ENCODE peak calls at places on chromosome 19, in four cellular contexts. One of them, this sample, is unnamed.

GRCh38 chr19:20664917-20665781 is 3.8 kb upstream of the ZNF626 start:
- DNase-seq in neuronal stem cell: peak; percentile 24
- DNase-seq in stomach: no peak
- DNase-seq in lower lobe of right lung: no peak
- DNase-seq in this sample: no peak

GRCh38 chr19:18390075-18390909 is 4.3 kb downstream of the GDF15 start:
- DNase-seq in stomach: no peak
- DNase-seq in lower lobe of right lung: no peak
- DNase-seq in neuronal stem cell: no peak
- DNase-seq in this sample: no peak

GRCh38 chr19:8111376-8111775 is 38.0 kb downstream of the FBN3 start:
- DNase-seq in neuronal stem cell: no peak
- DNase-seq in stomach: no peak
- DNase-seq in lower lobe of right lung: peak; percentile 28
- DNase-seq in this sample: no peak

GRCh38 chr19:35087393-35087792 is 28.2 kb upstream of the FXYD3 start:
- DNase-seq in stomach: no peak
- DNase-seq in neuronal stem cell: no peak
- DNase-seq in lower lobe of right lung: no peak
- DNase-seq in this sample: no peak

GRCh38 chr19:39641773-39642172 is 13.9 kb upstream of the LGALS16 start:
- DNase-seq in neuronal stem cell: no peak
- DNase-seq in stomach: no peak
- DNase-seq in lower lobe of right lung: no peak
- DNase-seq in this sample: no peak

GRCh38 chr19:29524201-29524911 is 1.4 kb upstream of the VSTM2B start:
- DNase-seq in neuronal stem cell: peak; percentile 37
- DNase-seq in lower lobe of right lung: peak; percentile 18
- DNase-seq in stomach: no peak
- DNase-seq in this sample: no peak

GRCh38 chr19:13176345-13176744 is 26.1 kb downstream of the IER2 start:
- DNase-seq in neuronal stem cell: no peak
- DNase-seq in stomach: no peak
- DNase-seq in lower lobe of right lung: no peak
- DNase-seq in this sample: no peak

GRCh38 chr19:41111296-41111695 is 2.9 kb upstream of the CYP2F1 start:
- DNase-seq in neuronal stem cell: no peak
- DNase-seq in stomach: no peak
- DNase-seq in lower lobe of right lung: no peak
- DNase-seq in this sample: no peak

GRCh38 chr19:45218887-45219780 is 26.1 kb downstream of the EXOC3L2 start:
- DNase-seq in stomach: no peak
- DNase-seq in lower lobe of right lung: no peak
- DNase-seq in neuronal stem cell: no peak
- DNase-seq in this sample: no peak

GRCh38 chr19:862529-863304 is 3.3 kb downstream of the CFD start:
- DNase-seq in stomach: peak; percentile 61
- DNase-seq in lower lobe of right lung: peak; percentile 86
- DNase-seq in neuronal stem cell: peak; percentile 57
- DNase-seq in this sample: peak; percentile 81

GRCh38 chr19:47445937-47446402 is 25.7 kb downstream of the SLC8A2 start:
- DNase-seq in lower lobe of right lung: peak; percentile 62
- DNase-seq in neuronal stem cell: no peak
- DNase-seq in stomach: peak; percentile 43
- DNase-seq in this sample: peak; percentile 68

GRCh38 chr19:47447470-47448359 is 24.0 kb downstream of the SLC8A2 start:
- DNase-seq in stomach: peak; percentile 28
- DNase-seq in lower lobe of right lung: peak; percentile 70
- DNase-seq in neuronal stem cell: peak; percentile 82
- DNase-seq in this sample: peak; percentile 52

GRCh38 chr19:47445527-47445926 is 26.2 kb downstream of the SLC8A2 start:
- DNase-seq in lower lobe of right lung: no peak
- DNase-seq in neuronal stem cell: no peak
- DNase-seq in stomach: no peak
- DNase-seq in this sample: no peak

GRCh38 chr19:47448360-47448727 is 23.3 kb downstream of the SLC8A2 start:
- DNase-seq in lower lobe of right lung: no peak
- DNase-seq in neuronal stem cell: no peak
- DNase-seq in stomach: no peak
- DNase-seq in this sample: no peak

DNA sequence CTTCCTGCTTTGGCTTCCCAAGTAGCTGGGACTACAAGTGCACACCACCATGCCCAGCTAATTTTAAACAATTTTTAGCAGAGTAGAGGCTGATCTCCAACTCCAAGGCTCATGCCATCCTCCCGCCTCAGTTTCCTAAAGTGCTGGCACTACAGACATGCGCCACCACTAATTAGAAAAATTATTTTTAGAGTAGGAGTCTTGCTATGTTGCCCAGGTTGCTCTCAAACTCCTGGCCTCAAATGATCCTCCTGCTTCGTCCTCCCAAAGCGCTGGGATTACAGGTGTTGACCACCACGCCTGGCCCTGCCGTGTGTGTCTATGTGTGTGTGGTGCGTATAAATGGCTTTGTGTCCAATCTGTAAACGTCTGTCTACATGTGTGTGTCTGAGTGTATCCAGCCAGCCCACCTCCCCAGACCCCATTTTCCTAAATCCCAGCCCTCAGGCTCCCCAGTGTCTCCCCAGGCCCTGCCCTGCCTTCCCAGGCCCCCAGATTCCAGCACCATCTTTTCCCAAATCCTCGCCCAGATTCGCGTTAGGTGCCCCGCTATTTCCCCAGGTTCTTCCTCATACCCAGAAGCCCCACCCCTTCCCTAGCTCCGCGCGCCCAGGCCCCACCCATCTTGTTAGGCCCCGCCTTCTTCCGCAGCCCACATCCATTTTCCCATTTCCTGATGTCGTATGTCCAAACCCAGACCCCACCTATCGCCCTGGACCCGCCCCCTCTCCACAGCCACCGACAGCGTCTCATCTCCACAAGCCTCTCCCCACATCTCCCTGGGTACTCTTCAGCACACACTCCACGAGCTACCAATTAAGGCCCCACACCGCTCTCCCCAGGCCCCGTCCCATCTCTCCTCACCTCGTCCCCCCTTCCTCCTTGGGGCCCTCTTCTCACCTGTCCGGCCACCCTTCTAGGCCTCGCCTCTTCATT is 24.9 kb downstream of the SLC8A2 start:
- DNase-seq in neuronal stem cell: no peak
- DNase-seq in lower lobe of right lung: peak; percentile 62
- DNase-seq in stomach: peak; percentile 27
- DNase-seq in this sample: peak; percentile 48
- H3K4me3 ChIP-seq in neuronal stem cell: peak overlapping the region; percentile 17
- H3K4me3 ChIP-seq in lower lobe of right lung: no peak overlapping the region
- H3K4me3 ChIP-seq in stomach: no peak overlapping the region
- H3K4me3 ChIP-seq in this sample: no peak overlapping the region

GRCh38 chr19:11200015-11200574 is 2.8 kb upstream of the KANK2 start:
- DNase-seq in stomach: no peak
- DNase-seq in neuronal stem cell: no peak
- DNase-seq in lower lobe of right lung: no peak
- DNase-seq in this sample: no peak

GRCh38 chr19:11199517-11199916 is 2.2 kb upstream of the KANK2 start:
- DNase-seq in neuronal stem cell: no peak
- DNase-seq in stomach: no peak
- DNase-seq in lower lobe of right lung: no peak
- DNase-seq in this sample: no peak

GRCh38 chr19:11197291-11198174 is at the start of gene KANK2:
- DNase-seq in neuronal stem cell: peak; percentile 74
- DNase-seq in stomach: peak; percentile 91
- DNase-seq in lower lobe of right lung: peak; percentile 89
- DNase-seq in this sample: peak; percentile 61

GRCh38 chr19:11198175-11198534 is 810 bp upstream of the KANK2 start:
- DNase-seq in stomach: no peak
- DNase-seq in lower lobe of right lung: no peak
- DNase-seq in neuronal stem cell: no peak
- DNase-seq in this sample: no peak

GRCh38 chr19:11198769-11199469 is 1.6 kb upstream of the KANK2 start:
- DNase-seq in lower lobe of right lung: no peak
- DNase-seq in neuronal stem cell: no peak
- DNase-seq in stomach: no peak
- DNase-seq in this sample: no peak
- H3K36me3 ChIP-seq in lower lobe of right lung: peaks cover 41% of the 10 kb centered on the region
- H3K36me3 ChIP-seq in neuronal stem cell: peaks cover 56% of the 10 kb centered on the region
- H3K36me3 ChIP-seq in stomach: peaks cover 50% of the 10 kb centered on the region
- H3K36me3 ChIP-seq in this sample: no peaks in the 10 kb centered on the region

GRCh38 chr19:32676186-32676894 is 692 bp downstream of the RGS9BP start:
- DNase-seq in lower lobe of right lung: no peak
- DNase-seq in stomach: peak; percentile 28
- DNase-seq in neuronal stem cell: peak; percentile 15
- DNase-seq in this sample: peak; percentile 40
- H3K4me1 ChIP-seq in lower lobe of right lung: peaks cover 23% of the 10 kb centered on the region
- H3K4me1 ChIP-seq in stomach: peaks cover 47% of the 10 kb centered on the region
- H3K4me1 ChIP-seq in neuronal stem cell: peaks cover 6% of the 10 kb centered on the region
- H3K4me1 ChIP-seq in this sample: peaks cover 38% of the 10 kb centered on the region

DNA sequence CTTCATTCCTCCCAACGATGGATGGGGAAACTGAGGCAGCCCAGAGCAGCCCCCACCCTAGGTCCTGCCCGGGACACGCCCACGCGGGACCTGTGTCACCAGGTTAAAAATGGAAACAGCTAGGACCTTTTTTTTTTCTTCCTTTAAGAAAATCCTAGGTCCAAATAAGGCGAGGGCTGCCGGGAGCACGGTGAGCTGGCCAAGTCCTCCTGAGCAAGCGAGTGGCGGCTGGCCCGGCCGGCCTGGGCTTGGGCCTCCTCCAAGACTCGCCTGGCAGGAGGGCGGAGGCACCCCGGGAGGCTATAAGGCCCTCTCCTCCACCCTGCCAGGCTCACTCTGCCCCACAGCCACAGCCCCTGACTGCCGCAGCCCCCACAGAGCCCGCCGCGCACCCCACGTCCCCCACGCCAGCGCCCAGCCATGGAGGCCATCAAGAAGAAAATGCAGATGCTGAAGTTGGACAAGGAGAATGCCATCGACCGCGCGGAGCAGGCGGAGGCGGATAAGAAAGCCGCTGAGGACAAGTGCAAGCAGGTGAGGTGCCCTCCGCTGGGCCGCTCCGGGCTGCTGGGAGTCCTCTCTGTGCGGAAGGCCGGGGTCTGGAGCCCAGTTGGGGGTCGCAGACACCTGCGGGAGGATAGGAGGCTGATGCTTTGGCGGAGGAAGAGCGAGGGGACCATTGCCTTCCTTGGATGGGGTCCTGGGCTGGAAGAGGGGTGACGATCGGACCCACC is 8.9 kb upstream of the TPM4 start:
- DNase-seq in lower lobe of right lung: peak; percentile 84
- DNase-seq in neuronal stem cell: no peak
- DNase-seq in stomach: peak; percentile 91
- DNase-seq in this sample: no peak
- H3K4me3 ChIP-seq in lower lobe of right lung: peak overlapping the region; percentile 40
- H3K4me3 ChIP-seq in neuronal stem cell: no peak overlapping the region
- H3K4me3 ChIP-seq in stomach: peak overlapping the region; percentile 68
- H3K4me3 ChIP-seq in this sample: no peak overlapping the region

This sample was measured in CD4-positive, alpha-beta memory T cell.